ENCODE peak calls at places on chromosomes 13 and 19, in six cellular contexts. M is IMR-90, T is H1, Z is H9, U is trophoblast cell, B is mesenchymal stem cell. D is an unnamed sample.

GRCh38 chr19:19909654-19910053 is 8.9 kb downstream of the ZNF93 start:
- DNase-seq in B (no peak), M (no peak), Z (no peak), T (no peak), U (no peak), D (no peak)

GRCh38 chr13:99425485-99426341 is 75.6 kb upstream of the TM9SF2 start:
- DNase-seq in T (no peak), B (no peak), M (no peak), Z (peak; percentile 24), U (no peak), D (no peak)

GRCh38 chr19:40611096-40611495 is 9.9 kb downstream of the LTBP4 start:
- DNase-seq in T (no peak), U (no peak), B (no peak), Z (peak; percentile 23), M (no peak), D (no peak)

GRCh38 chr19:47699360-47699917 is 13.8 kb upstream of the EHD2 start:
- DNase-seq in T (no peak), B (peak; percentile 57), Z (peak; percentile 82), U (peak; percentile 60), M (peak; percentile 34), D (peak; percentile 37)

GRCh38 chr19:35828694-35829301 is 16.2 kb upstream of the PRODH2 start:
- DNase-seq in Z (peak; percentile 82), B (peak; percentile 60), T (no peak), M (peak; percentile 67), U (peak; percentile 91), D (peak; percentile 86)

GRCh38 chr13:36418022-36418805 is 14.1 kb upstream of the CCNA1 start:
- DNase-seq in T (no peak), Z (no peak), B (peak; percentile 69), U (peak; percentile 70), M (peak; percentile 58), D (no peak)

GRCh38 chr13:54758795-54759194 is 1730.2 kb downstream of the OLFM4 start:
- DNase-seq in T (no peak), B (no peak), U (no peak), Z (no peak), M (no peak), D (no peak)

GRCh38 chr13:97567510-97568243 is 133.7 kb downstream of the RAP2A start:
- DNase-seq in U (peak; percentile 93), B (peak; percentile 58), T (no peak), M (peak; percentile 50), Z (peak; percentile 45), D (no peak)

GRCh38 chr19:45766919-45767346 is 2.1 kb downstream of the SIX5 start:
- DNase-seq in U (peak; percentile 39), Z (no peak), B (no peak), T (no peak), M (peak; percentile 16), D (no peak)

GRCh38 chr19:45769054-45769782 is at the start of gene SIX5:
- DNase-seq in Z (peak; percentile 99), M (peak; percentile 97), U (peak; percentile 99), B (peak; percentile 98), T (peak; percentile 96), D (peak; percentile 99)

GRCh38 chr19:45767410-45767880 is 1.6 kb downstream of the SIX5 start:
- DNase-seq in Z (peak; percentile 77), U (peak; percentile 74), B (peak; percentile 92), T (no peak), M (peak; percentile 89), D (peak; percentile 72)

GRCh38 chr19:45768644-45769053 is 403 bp downstream of the SIX5 start:
- DNase-seq in U (peak; percentile 58), T (no peak), M (peak; percentile 41), Z (no peak), B (peak; percentile 81), D (no peak)

DNA sequence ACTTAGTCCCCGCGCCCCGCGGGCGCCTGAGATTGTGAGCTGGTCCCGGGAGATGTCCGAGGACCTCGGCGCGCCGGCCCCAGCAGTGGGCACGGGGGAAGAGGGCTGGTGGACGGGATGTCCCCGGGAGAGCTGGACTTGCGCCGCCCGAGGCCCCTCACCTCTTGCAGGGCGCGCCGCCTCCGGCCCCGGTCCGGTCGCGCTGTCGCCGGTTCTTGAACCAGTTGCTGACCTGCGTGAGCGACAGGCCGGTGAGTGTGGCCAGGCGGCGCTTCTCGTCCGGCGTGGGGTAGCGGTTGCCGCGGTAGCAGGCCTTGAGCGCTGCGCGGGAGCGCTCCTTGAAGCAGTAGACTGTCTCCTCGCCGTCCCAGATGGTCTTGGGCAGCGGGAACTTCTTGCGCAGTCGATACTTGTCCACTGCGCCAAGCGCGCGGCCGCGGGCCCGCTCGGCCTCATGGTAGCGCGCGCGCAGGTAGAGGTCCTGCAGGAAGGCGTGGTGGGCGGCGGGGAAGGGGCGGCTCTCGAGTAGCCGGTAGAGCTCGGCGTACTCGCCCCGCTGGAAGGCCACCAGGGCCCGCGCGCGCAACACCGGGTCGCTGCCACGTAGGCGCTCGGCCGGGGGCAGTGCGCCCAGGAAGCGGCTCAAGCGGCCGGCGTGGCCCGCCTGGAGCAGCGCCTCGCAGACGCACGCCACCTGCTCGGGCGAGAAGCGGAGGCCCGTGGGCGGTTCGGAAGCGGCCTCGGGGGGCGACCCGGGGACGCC is 990 bp downstream of the SIX5 start:
- DNase-seq in T (no peak), U (peak; percentile 71), B (peak; percentile 78), Z (peak; percentile 71), M (peak; percentile 65), D (peak; percentile 69)
- H3K18ac ChIP-seq in T (peak overlapping the region; percentile 87), U (peak overlapping the region; percentile 77), B (peak overlapping the region; percentile 14), Z (peak overlapping the region; percentile 77), M (peak overlapping the region; percentile 16), D (peak overlapping the region; percentile 100)

GRCh38 chr19:42242071-42242511 is 311 bp downstream of the GSK3A start:
- DNase-seq in B (peak; percentile 12), M (no peak), Z (no peak), T (no peak), U (no peak), D (no peak)
- H2BK120ac ChIP-seq in B (peak overlapping the region; percentile 77), M (no peak overlapping the region), Z (no peak overlapping the region), T (no peak overlapping the region), U (peak overlapping the region; percentile 80), D (peak overlapping the region; percentile 27)

GRCh38 chr19:875265-875879 is 15.9 kb downstream of the CFD start:
- DNase-seq in M (no peak), T (no peak), U (no peak), Z (no peak), B (no peak), D (no peak)
- H4K91ac ChIP-seq in M (no peak overlapping the region), T (no peak overlapping the region), U (no peak overlapping the region), Z (no peak overlapping the region), B (no peak overlapping the region), D (no peak overlapping the region)

GRCh38 chr13:90868321-90868920 is 479.1 kb upstream of the MIR17HG start:
- DNase-seq in B (peak; percentile 51), M (peak; percentile 11), Z (no peak), T (no peak), U (peak; percentile 42), D (peak; percentile 17)

GRCh38 chr13:90872491-90873025 is 474.9 kb upstream of the MIR17HG start:
- DNase-seq in T (no peak), U (no peak), Z (no peak), B (no peak), M (no peak), D (no peak)

GRCh38 chr13:90867336-90867683 is 480.2 kb upstream of the MIR17HG start:
- DNase-seq in U (peak; percentile 57), T (peak; percentile 39), B (peak; percentile 81), Z (peak; percentile 76), M (peak; percentile 27), D (peak; percentile 64)

GRCh38 chr13:90869580-90869979 is 477.9 kb upstream of the MIR17HG start:
- DNase-seq in B (no peak), Z (no peak), T (no peak), U (no peak), M (no peak), D (no peak)
- H3K18ac ChIP-seq in B (no peak overlapping the region), Z (no peak overlapping the region), T (no peak overlapping the region), U (no peak overlapping the region), M (no peak overlapping the region), D (no peak overlapping the region)

GRCh38 chr13:59476376-59476775 is 687.4 kb downstream of the DIAPH3 start:
- DNase-seq in T (no peak), B (peak; percentile 51), M (peak; percentile 17), Z (no peak), U (no peak), D (no peak)
- H2BK120ac ChIP-seq in T (no peak overlapping the region), B (no peak overlapping the region), M (no peak overlapping the region), Z (no peak overlapping the region), U (no peak overlapping the region), D (no peak overlapping the region)

GRCh38 chr19:29201849-29202248 is 11.1 kb downstream of the UQCRFS1 start:
- DNase-seq in M (no peak), U (no peak), Z (no peak), T (no peak), B (no peak), D (no peak)
- H4K91ac ChIP-seq in M (no peak overlapping the region), U (no peak overlapping the region), Z (no peak overlapping the region), T (no peak overlapping the region), B (no peak overlapping the region), D (no peak overlapping the region)

GRCh38 chr13:113209336-113209879 is at the start of gene CUL4A:
- DNase-seq in U (peak; percentile 75), B (peak; percentile 84), T (no peak), M (peak; percentile 60), Z (peak; percentile 71), D (peak; percentile 84)

GRCh38 chr13:113205428-113205931 is 3.0 kb downstream of the PCID2 start:
- DNase-seq in B (peak; percentile 44), Z (no peak), M (peak; percentile 65), T (no peak), U (no peak), D (no peak)

GRCh38 chr13:113209880-113210421 is 538 bp downstream of the CUL4A start:
- DNase-seq in M (peak; percentile 55), T (no peak), U (peak; percentile 84), B (peak; percentile 82), Z (peak; percentile 72), D (peak; percentile 47)

GRCh38 chr13:113208424-113209335 is at the start of gene PCID2:
- DNase-seq in M (peak; percentile 84), U (peak; percentile 96), T (peak; percentile 66), B (peak; percentile 90), Z (peak; percentile 89), D (peak; percentile 94)

DNA sequence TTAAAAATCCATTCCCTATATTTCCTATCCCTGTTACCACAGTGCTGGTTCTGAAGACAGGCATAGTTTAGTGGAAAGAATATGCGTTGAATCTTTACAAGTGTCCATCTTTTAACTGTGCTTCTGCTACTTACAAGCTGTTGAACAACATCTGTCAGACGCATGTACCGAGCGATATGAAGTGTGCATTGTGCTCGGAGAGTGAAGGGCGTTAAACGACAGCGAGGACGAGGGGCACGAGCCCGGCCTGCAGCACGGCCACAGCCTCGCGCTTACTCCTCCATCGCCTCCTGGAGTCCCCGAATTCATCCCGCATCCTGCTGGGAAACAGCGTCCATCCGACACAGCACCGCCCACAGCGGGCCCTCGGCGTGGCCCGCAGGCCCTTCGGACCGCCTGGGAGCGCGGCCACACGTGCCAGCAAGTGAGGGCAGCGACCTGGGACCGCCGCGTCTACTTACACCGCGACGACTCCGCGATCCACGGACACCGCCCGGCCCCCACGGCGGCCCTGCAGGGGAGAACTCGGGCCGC is 512 bp downstream of the PCID2 start:
- DNase-seq in U (peak; percentile 88), M (peak; percentile 59), Z (peak; percentile 47), T (no peak), B (peak; percentile 77), D (peak; percentile 50)
- H3K18ac ChIP-seq in U (peak overlapping the region; percentile 71), M (peak overlapping the region; percentile 87), Z (peak overlapping the region; percentile 93), T (peak overlapping the region; percentile 51), B (peak overlapping the region; percentile 81), D (peak overlapping the region; percentile 29)

GRCh38 chr13:75635621-75636338 is at the start of gene LMO7:
- DNase-seq in B (peak; percentile 72), U (peak; percentile 89), T (no peak), M (peak; percentile 52), Z (peak; percentile 82), D (peak; percentile 43)
- H2BK120ac ChIP-seq in B (peak within 1 kb of the TSS; percentile 98), U (peak within 1 kb of the TSS; percentile 96), T (peak within 1 kb of the TSS; percentile 90), M (peak within 1 kb of the TSS; percentile 97), Z (no peak within 1 kb of the TSS), D (peak within 1 kb of the TSS; percentile 31)